ENCODE peak calls at places on chromosomes 6 and 20, in five cellular contexts. One of them, this sample, is unnamed.

GRCh38 chr6:79628466-79629288 is 2.5 kb upstream of the SH3BGRL2 start:
- DNase-seq in esophagus squamous epithelium: no peak
- DNase-seq in lung: no peak
- DNase-seq in fibroblast of lung: no peak
- DNase-seq in uterus: no peak
- DNase-seq in this sample: no peak

GRCh38 chr20:2508631-2509467 is at the start of gene ZNF343:
- DNase-seq in fibroblast of lung: peak
- DNase-seq in esophagus squamous epithelium: peak
- DNase-seq in uterus: peak
- DNase-seq in lung: peak
- DNase-seq in this sample: no peak

GRCh38 chr6:105077592-105078463 is 102.0 kb downstream of the POPDC3 start:
- DNase-seq in esophagus squamous epithelium: no peak
- DNase-seq in lung: no peak
- DNase-seq in uterus: no peak
- DNase-seq in fibroblast of lung: peak
- DNase-seq in this sample: no peak

GRCh38 chr6:135519343-135519742 is 21.8 kb upstream of the AHI1 start:
- DNase-seq in lung: no peak
- DNase-seq in uterus: no peak
- DNase-seq in fibroblast of lung: no peak
- DNase-seq in esophagus squamous epithelium: no peak
- DNase-seq in this sample: no peak

GRCh38 chr6:115612216-115612615 is 448.5 kb downstream of the FRK start:
- DNase-seq in esophagus squamous epithelium: no peak
- DNase-seq in fibroblast of lung: peak
- DNase-seq in lung: no peak
- DNase-seq in uterus: no peak
- DNase-seq in this sample: no peak

GRCh38 chr6:145372671-145373123 is 362.6 kb downstream of the EPM2A start:
- DNase-seq in fibroblast of lung: peak
- DNase-seq in lung: no peak
- DNase-seq in uterus: no peak
- DNase-seq in esophagus squamous epithelium: no peak
- DNase-seq in this sample: no peak

GRCh38 chr6:161743526-161744196 is 469.8 kb upstream of the AGPAT4 start:
- DNase-seq in esophagus squamous epithelium: no peak
- DNase-seq in lung: no peak
- DNase-seq in fibroblast of lung: no peak
- DNase-seq in uterus: no peak
- DNase-seq in this sample: no peak

GRCh38 chr6:33172307-33173227 is 19.7 kb downstream of the COL11A2 start:
- DNase-seq in fibroblast of lung: peak
- DNase-seq in lung: no peak
- DNase-seq in esophagus squamous epithelium: no peak
- DNase-seq in uterus: no peak
- DNase-seq in this sample: no peak

GRCh38 chr6:145044606-145045275 is 690.6 kb downstream of the EPM2A start:
- DNase-seq in fibroblast of lung: peak
- DNase-seq in uterus: no peak
- DNase-seq in lung: no peak
- DNase-seq in esophagus squamous epithelium: no peak
- DNase-seq in this sample: no peak

GRCh38 chr6:118317581-118318563 is 230.2 kb upstream of the PLN start:
- DNase-seq in esophagus squamous epithelium: no peak
- DNase-seq in uterus: no peak
- DNase-seq in lung: no peak
- DNase-seq in fibroblast of lung: peak
- DNase-seq in this sample: no peak

GRCh38 chr6:162698440-162698839 is 29.1 kb downstream of the PRKN start:
- DNase-seq in uterus: no peak
- DNase-seq in lung: no peak
- DNase-seq in esophagus squamous epithelium: no peak
- DNase-seq in fibroblast of lung: no peak
- DNase-seq in this sample: no peak

GRCh38 chr20:5621305-5621704 is 128.9 kb upstream of the SHLD1 start:
- DNase-seq in lung: no peak
- DNase-seq in uterus: no peak
- DNase-seq in esophagus squamous epithelium: no peak
- DNase-seq in fibroblast of lung: peak
- DNase-seq in this sample: no peak

GRCh38 chr20:11274137-11274536 is 600.3 kb upstream of the JAG1 start:
- DNase-seq in esophagus squamous epithelium: no peak
- DNase-seq in fibroblast of lung: peak
- DNase-seq in uterus: no peak
- DNase-seq in lung: no peak
- DNase-seq in this sample: no peak

GRCh38 chr6:70166088-70166958 is 136.6 kb downstream of the COL9A1 start:
- DNase-seq in esophagus squamous epithelium: no peak
- DNase-seq in lung: peak
- DNase-seq in fibroblast of lung: peak
- DNase-seq in uterus: no peak
- DNase-seq in this sample: no peak

GRCh38 chr6:136791296-136792065 is 796 bp downstream of the MAP3K5 start:
- DNase-seq in fibroblast of lung: peak
- DNase-seq in lung: peak
- DNase-seq in esophagus squamous epithelium: no peak
- DNase-seq in uterus: peak
- DNase-seq in this sample: no peak

GRCh38 chr6:114282268-114282667 is 60.6 kb downstream of the HS3ST5 start:
- DNase-seq in lung: no peak
- DNase-seq in fibroblast of lung: no peak
- DNase-seq in esophagus squamous epithelium: no peak
- DNase-seq in uterus: no peak
- DNase-seq in this sample: no peak

GRCh38 chr20:33992923-33993799 is 550 bp upstream of the RALY start:
- DNase-seq in uterus: peak
- DNase-seq in fibroblast of lung: peak
- DNase-seq in esophagus squamous epithelium: peak
- DNase-seq in lung: peak
- DNase-seq in this sample: peak

GRCh38 chr6:136037885-136038460 is 186.5 kb downstream of the PDE7B start:
- DNase-seq in uterus: peak
- DNase-seq in fibroblast of lung: peak
- DNase-seq in esophagus squamous epithelium: no peak
- DNase-seq in lung: no peak
- DNase-seq in this sample: no peak

GRCh38 chr6:29653452-29654038 is 3.3 kb upstream of the MOG start:
- DNase-seq in fibroblast of lung: peak
- DNase-seq in lung: peak
- DNase-seq in uterus: no peak
- DNase-seq in esophagus squamous epithelium: no peak
- DNase-seq in this sample: no peak

GRCh38 chr20:57429579-57430202 is 38.5 kb downstream of the RBM38 start:
- DNase-seq in lung: no peak
- DNase-seq in esophagus squamous epithelium: no peak
- DNase-seq in uterus: no peak
- DNase-seq in fibroblast of lung: no peak
- DNase-seq in this sample: no peak

GRCh38 chr6:63663147-63663877 is 27.7 kb downstream of the PHF3 start:
- DNase-seq in lung: no peak
- DNase-seq in esophagus squamous epithelium: no peak
- DNase-seq in uterus: no peak
- DNase-seq in fibroblast of lung: peak
- DNase-seq in this sample: no peak

GRCh38 chr6:8436956-8437355 is 1.6 kb upstream of the SLC35B3 start:
- DNase-seq in fibroblast of lung: no peak
- DNase-seq in lung: no peak
- DNase-seq in uterus: no peak
- DNase-seq in esophagus squamous epithelium: no peak
- DNase-seq in this sample: no peak

GRCh38 chr6:56246941-56247653 is at the start of gene COL21A1:
- DNase-seq in esophagus squamous epithelium: no peak
- DNase-seq in fibroblast of lung: peak
- DNase-seq in uterus: peak
- DNase-seq in lung: peak
- DNase-seq in this sample: no peak

GRCh38 chr6:56246544-56246940 is 838 bp downstream of the COL21A1 start:
- DNase-seq in lung: no peak
- DNase-seq in fibroblast of lung: no peak
- DNase-seq in esophagus squamous epithelium: no peak
- DNase-seq in uterus: no peak
- DNase-seq in this sample: no peak

GRCh38 chr6:56244528-56245253 is 2.7 kb downstream of the COL21A1 start:
- DNase-seq in esophagus squamous epithelium: no peak
- DNase-seq in uterus: no peak
- DNase-seq in fibroblast of lung: no peak
- DNase-seq in lung: no peak
- DNase-seq in this sample: no peak

GRCh38 chr6:56247654-56248122 is 308 bp upstream of the COL21A1 start:
- DNase-seq in esophagus squamous epithelium: no peak
- DNase-seq in lung: no peak
- DNase-seq in fibroblast of lung: no peak
- DNase-seq in uterus: no peak
- DNase-seq in this sample: no peak

GRCh38 chr6:56245903-56246351 is 1.5 kb downstream of the COL21A1 start:
- DNase-seq in esophagus squamous epithelium: no peak
- DNase-seq in lung: no peak
- DNase-seq in fibroblast of lung: peak
- DNase-seq in uterus: no peak
- DNase-seq in this sample: no peak
- H3K4me3 ChIP-seq in esophagus squamous epithelium: no peak
- H3K4me3 ChIP-seq in lung: no peak
- H3K4me3 ChIP-seq in fibroblast of lung: no peak
- H3K4me3 ChIP-seq in uterus: no peak
- H3K4me3 ChIP-seq in this sample: peak

DNA sequence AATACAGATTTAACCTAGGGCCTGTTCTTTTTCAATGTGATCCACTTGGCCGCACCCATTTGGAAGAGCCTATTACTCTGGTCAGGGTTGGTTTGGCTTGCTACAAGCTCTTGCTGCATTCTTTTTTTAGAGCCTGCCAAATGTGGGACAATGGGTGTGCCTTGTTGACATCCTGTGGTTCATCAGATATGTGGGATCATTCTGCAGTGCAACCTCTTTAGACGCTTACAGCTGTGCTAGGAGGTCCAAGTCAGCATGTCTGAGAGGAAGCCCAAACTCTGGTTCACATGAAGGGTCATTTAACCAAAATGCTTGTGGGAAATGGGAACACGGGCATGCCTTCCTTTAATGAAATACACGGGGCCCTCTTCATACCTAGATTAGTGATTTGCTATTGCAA is 289.8 kb downstream of the HAO1 start:
- DNase-seq in uterus: no peak
- DNase-seq in lung: no peak
- DNase-seq in esophagus squamous epithelium: no peak
- DNase-seq in fibroblast of lung: peak
- DNase-seq in this sample: no peak
- H3K27ac ChIP-seq in uterus: no peak
- H3K27ac ChIP-seq in lung: no peak
- H3K27ac ChIP-seq in esophagus squamous epithelium: no peak
- H3K27ac ChIP-seq in fibroblast of lung: no peak
- H3K27ac ChIP-seq in this sample: no peak

GRCh38 chr6:165854061-165854862 is 191.2 kb upstream of the PDE10A start:
- DNase-seq in fibroblast of lung: no peak
- DNase-seq in uterus: no peak
- DNase-seq in esophagus squamous epithelium: no peak
- DNase-seq in lung: no peak
- DNase-seq in this sample: no peak
- H3K4me3 ChIP-seq in fibroblast of lung: no peak
- H3K4me3 ChIP-seq in uterus: no peak
- H3K4me3 ChIP-seq in esophagus squamous epithelium: no peak
- H3K4me3 ChIP-seq in lung: no peak
- H3K4me3 ChIP-seq in this sample: no peak

GRCh38 chr20:37095108-37095608 is 639 bp downstream of the RBL1 start:
- DNase-seq in esophagus squamous epithelium: no peak
- DNase-seq in uterus: no peak
- DNase-seq in fibroblast of lung: peak
- DNase-seq in lung: no peak
- DNase-seq in this sample: no peak
- H3K27ac ChIP-seq in esophagus squamous epithelium: peak
- H3K27ac ChIP-seq in uterus: peak
- H3K27ac ChIP-seq in fibroblast of lung: peak
- H3K27ac ChIP-seq in lung: no peak
- H3K27ac ChIP-seq in this sample: peak

DNA sequence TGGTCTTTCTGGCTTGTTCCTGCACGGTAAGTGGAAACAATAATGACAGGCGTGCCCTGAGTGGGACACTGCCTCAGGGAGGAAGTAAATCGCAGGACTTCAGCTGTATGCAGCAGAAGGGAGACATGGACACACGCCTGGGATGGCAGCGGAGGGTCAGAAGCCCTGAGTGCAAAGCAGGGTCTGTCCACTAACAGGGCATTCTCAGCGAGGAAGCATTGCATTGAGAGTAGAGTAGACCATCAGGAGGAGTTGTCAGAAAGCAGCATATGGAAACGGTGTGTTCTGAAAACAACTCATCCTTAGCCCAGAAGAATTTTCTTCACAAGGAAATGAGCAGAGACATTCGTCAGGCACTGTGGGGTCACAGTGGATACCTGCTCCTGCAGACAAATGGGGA is 134.0 kb downstream of the SYNDIG1 start:
- DNase-seq in fibroblast of lung: no peak
- DNase-seq in lung: no peak
- DNase-seq in uterus: no peak
- DNase-seq in esophagus squamous epithelium: no peak
- DNase-seq in this sample: peak
- H3K4me3 ChIP-seq in fibroblast of lung: no peak
- H3K4me3 ChIP-seq in lung: no peak
- H3K4me3 ChIP-seq in uterus: no peak
- H3K4me3 ChIP-seq in esophagus squamous epithelium: no peak
- H3K4me3 ChIP-seq in this sample: no peak

GRCh38 chr6:16757332-16757731 is 3.9 kb downstream of the ATXN1 start:
- DNase-seq in fibroblast of lung: no peak
- DNase-seq in uterus: no peak
- DNase-seq in esophagus squamous epithelium: no peak
- DNase-seq in lung: no peak
- DNase-seq in this sample: no peak

GRCh38 chr6:16754274-16754673 is 7.0 kb downstream of the ATXN1 start:
- DNase-seq in lung: no peak
- DNase-seq in uterus: no peak
- DNase-seq in esophagus squamous epithelium: no peak
- DNase-seq in fibroblast of lung: no peak
- DNase-seq in this sample: no peak

GRCh38 chr6:16756660-16757270 is 4.5 kb downstream of the ATXN1 start:
- DNase-seq in uterus: no peak
- DNase-seq in lung: no peak
- DNase-seq in fibroblast of lung: no peak
- DNase-seq in esophagus squamous epithelium: no peak
- DNase-seq in this sample: no peak

GRCh38 chr6:16755544-16755943 is 5.7 kb downstream of the ATXN1 start:
- DNase-seq in lung: no peak
- DNase-seq in uterus: no peak
- DNase-seq in esophagus squamous epithelium: no peak
- DNase-seq in fibroblast of lung: no peak
- DNase-seq in this sample: no peak

GRCh38 chr6:16754864-16755263 is 6.4 kb downstream of the ATXN1 start:
- DNase-seq in esophagus squamous epithelium: no peak
- DNase-seq in uterus: no peak
- DNase-seq in lung: no peak
- DNase-seq in fibroblast of lung: no peak
- DNase-seq in this sample: no peak
- H3K27ac ChIP-seq in esophagus squamous epithelium: no peak
- H3K27ac ChIP-seq in uterus: peak
- H3K27ac ChIP-seq in lung: no peak
- H3K27ac ChIP-seq in fibroblast of lung: no peak
- H3K27ac ChIP-seq in this sample: peak

This sample was measured in vagina.